ENCODE peak calls at places on chromosomes 6 and 20, in four cellular contexts. P is tibial nerve, W is lower leg skin, N is GM12878. Y is an unnamed sample.
A peak's percentile ranks its signal among the peaks of the same experiment; 100 is the strongest.

GRCh38 chr6:11710968-11711643 is 67.5 kb downstream of the ADTRP start:
- DNase-seq in P (no peak), W (no peak), N (no peak), Y (no peak)

GRCh38 chr6:474454-475185 is 83.1 kb downstream of the IRF4 start:
- DNase-seq in P (no peak), W (no peak), N (peak; percentile 59), Y (no peak)

GRCh38 chr20:55139173-55139765 is 663.9 kb downstream of the DOK5 start:
- DNase-seq in P (no peak), W (no peak), N (no peak), Y (no peak)

GRCh38 chr6:161111256-161111655 is 119.7 kb downstream of the MAP3K4 start:
- DNase-seq in P (no peak), W (no peak), N (no peak), Y (no peak)

GRCh38 chr6:132728616-132729015 is 14.8 kb upstream of the VNN1 start:
- DNase-seq in P (no peak), W (no peak), N (no peak), Y (no peak)

GRCh38 chr6:67594366-67594765 is 1040.7 kb upstream of the ADGRB3 start:
- DNase-seq in P (no peak), W (no peak), N (no peak), Y (no peak)

GRCh38 chr6:123668063-123668462 is 31.3 kb upstream of the TRDN start:
- DNase-seq in P (no peak), W (no peak), N (no peak), Y (no peak)

GRCh38 chr6:149940673-149940984 is 1.2 kb upstream of the ULBP2 start:
- DNase-seq in P (no peak), W (peak; percentile 76), N (no peak), Y (no peak)

GRCh38 chr6:170128346-170128745 is 162.5 kb downstream of the DLL1 start:
- DNase-seq in P (no peak), W (peak; percentile 60), N (no peak), Y (no peak)

GRCh38 chr6:149108398-149109100 is 209.0 kb upstream of the TAB2 start:
- DNase-seq in P (no peak), W (no peak), N (no peak), Y (no peak)

GRCh38 chr20:24588047-24588635 is 118.7 kb downstream of the SYNDIG1 start:
- DNase-seq in P (no peak), W (peak; percentile 58), N (no peak), Y (no peak)

GRCh38 chr6:96837138-96837971 is at the start of gene GPR63:
- DNase-seq in P (peak; percentile 18), W (peak; percentile 93), N (peak; percentile 50), Y (peak; percentile 80)
- TF ChIP-seq CTCF in P (no peak), W (no peak), N (peak; percentile 5), Y (no peak)

GRCh38 chr6:112988748-112989147 is 641.6 kb downstream of the RFPL4B start:
- DNase-seq in P (no peak), W (no peak), N (no peak), Y (no peak)
- TF ChIP-seq CTCF in P (no peak), W (no peak), N (no peak), Y (no peak)

GRCh38 chr6:26543953-26544352 is 5.8 kb downstream of the HMGN4 start:
- DNase-seq in P (no peak), W (no peak), N (no peak), Y (no peak)
- TF ChIP-seq CTCF in P (no peak), W (no peak), N (peak; percentile 52), Y (peak; percentile 37)

GRCh38 chr6:3325210-3325609 is 66.5 kb downstream of the PSMG4 start:
- DNase-seq in P (no peak), W (peak; percentile 49), N (no peak), Y (no peak)

GRCh38 chr6:3323696-3324261 is 65.0 kb downstream of the PSMG4 start:
- DNase-seq in P (no peak), W (no peak), N (no peak), Y (no peak)

GRCh38 chr6:3326179-3326971 is 67.6 kb downstream of the PSMG4 start:
- DNase-seq in P (no peak), W (peak; percentile 52), N (no peak), Y (no peak)

GRCh38 chr6:3323148-3323547 is 64.4 kb downstream of the PSMG4 start:
- DNase-seq in P (no peak), W (peak; percentile 17), N (no peak), Y (no peak)

GRCh38 chr6:3324262-3324942 is 65.7 kb downstream of the PSMG4 start:
- DNase-seq in P (no peak), W (peak; percentile 83), N (peak; percentile 48), Y (no peak)
- TF ChIP-seq CTCF in P (no peak), W (no peak), N (no peak), Y (no peak)

GRCh38 chr6:23659125-23659524 is 466.9 kb upstream of the NRSN1 start:
- DNase-seq in P (no peak), W (no peak), N (no peak), Y (peak; percentile 45)
- TF ChIP-seq CTCF in P (peak; percentile 47), W (no peak), N (no peak), Y (peak; percentile 69)

GRCh38 chr20:47785321-47785899 is at the start of gene SULF2:
- DNase-seq in P (no peak), W (peak; percentile 85), N (no peak), Y (peak; percentile 74)

GRCh38 chr20:47784256-47784598 is 1.1 kb downstream of the SULF2 start:
- DNase-seq in P (no peak), W (no peak), N (no peak), Y (no peak)

GRCh38 chr20:47782920-47783552 is 2.2 kb downstream of the SULF2 start:
- DNase-seq in P (no peak), W (no peak), N (no peak), Y (no peak)

GRCh38 chr20:47785900-47786762 is 850 bp upstream of the SULF2 start:
- DNase-seq in P (peak; percentile 33), W (peak; percentile 90), N (no peak), Y (peak; percentile 78)

GRCh38 chr20:47784599-47785320 is 521 bp downstream of the SULF2 start:
- DNase-seq in P (no peak), W (peak; percentile 87), N (no peak), Y (peak; percentile 66)
- TF ChIP-seq CTCF in P (peak; percentile 46), W (no peak), N (no peak), Y (no peak)

DNA sequence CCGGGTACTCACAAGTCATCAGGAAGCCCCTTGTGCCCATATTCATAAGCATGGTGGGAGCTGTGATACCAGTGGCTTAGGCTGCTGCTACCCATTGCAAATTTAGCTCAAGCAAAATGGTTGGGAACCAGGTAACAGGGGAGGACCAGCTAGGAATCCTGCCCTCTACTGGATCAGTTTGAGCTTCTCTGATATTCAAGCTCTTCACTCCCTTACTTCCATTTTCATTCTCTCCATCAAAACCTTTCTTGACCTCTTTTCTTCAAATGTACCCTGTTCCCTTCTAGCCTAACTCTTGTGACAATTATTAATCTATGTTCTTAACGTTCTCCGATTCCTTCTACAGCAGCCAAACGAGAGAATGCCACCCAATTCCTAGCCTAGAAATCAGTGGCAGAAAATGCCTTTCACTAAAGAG is 9.7 kb downstream of the NOL7 start:
- DNase-seq in P (no peak), W (no peak), N (no peak), Y (no peak)
- TF ChIP-seq CTCF in P (no peak), W (no peak), N (peak; percentile 62), Y (peak; percentile 38)

DNA sequence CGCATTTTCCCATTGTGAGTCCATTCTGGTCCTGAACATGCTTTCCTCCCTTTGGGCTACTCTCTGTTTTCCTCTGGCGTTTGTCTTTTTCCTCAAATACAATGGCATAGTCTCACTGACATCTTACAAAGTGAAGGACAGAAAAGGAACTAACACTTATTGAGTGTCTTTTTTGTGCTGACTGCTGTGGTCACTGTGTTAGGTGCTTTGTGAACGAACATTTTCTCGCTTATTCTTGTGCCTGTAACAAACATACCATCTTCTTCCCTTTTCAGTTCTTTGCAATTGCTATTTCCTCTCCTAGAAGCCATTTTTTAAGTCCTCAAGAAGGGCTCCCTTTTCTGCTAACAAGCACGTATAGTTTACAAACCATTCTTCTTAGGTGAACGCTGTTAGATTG is 15.4 kb downstream of the FIG4 start:
- DNase-seq in P (no peak), W (no peak), N (no peak), Y (no peak)
- TF ChIP-seq CTCF in P (no peak), W (no peak), N (no peak), Y (no peak)